ENCODE peak calls at places on chromosome 1, in nine cellular contexts. O is CD4-positive, alpha-beta T cell; K is colonic mucosa; V is pancreas; J is dorsolateral prefrontal cortex; T is OCI-LY7; D is GM23338; Z is A549; E is GM12878. H is an unnamed sample.

GRCh38 chr1:225885336-225885735 is 3.2 kb upstream of the TMEM63A start:
- DNase-seq in K (no peak), T (no peak), J (no peak), E (no peak), O (no peak), Z (no peak), D (no peak), V (no peak), H (no peak)

GRCh38 chr1:246149543-246149942 is 357.5 kb downstream of the SMYD3 start:
- DNase-seq in V (no peak), J (no peak), Z (no peak), O (no peak), K (no peak), D (no peak), E (no peak), T (no peak), H (no peak)

GRCh38 chr1:72438270-72438669 is 155.9 kb upstream of the NEGR1 start:
- DNase-seq in E (no peak), D (no peak), T (no peak), J (no peak), O (no peak), K (no peak), V (no peak), Z (no peak), H (no peak)

GRCh38 chr1:204255966-204256365 is 42.2 kb upstream of the GOLT1A start:
- DNase-seq in Z (no peak), K (no peak), D (peak; percentile 54), T (no peak), O (no peak), V (no peak), E (no peak), J (no peak), H (no peak)

GRCh38 chr1:163307479-163308171 is 14.1 kb upstream of the NUF2 start:
- DNase-seq in V (no peak), K (no peak), Z (no peak), J (no peak), D (no peak), T (no peak), O (no peak), E (no peak), H (no peak)

GRCh38 chr1:2529776-2530500 is at the start of gene HES5:
- DNase-seq in T (no peak), D (peak; percentile 82), E (no peak), V (no peak), Z (no peak), J (no peak), K (peak; percentile 66), O (no peak), H (peak; percentile 61)

GRCh38 chr1:18299441-18300338 is 181.0 kb upstream of the KLHDC7A start:
- DNase-seq in K (no peak), T (peak; percentile 65), V (no peak), O (no peak), J (no peak), Z (peak; percentile 47), E (no peak), D (peak; percentile 88), H (no peak)

GRCh38 chr1:86370627-86371026 is 25.5 kb downstream of the ODF2L start:
- DNase-seq in Z (no peak), O (no peak), V (no peak), T (no peak), E (no peak), D (no peak), J (no peak), K (no peak), H (no peak)

GRCh38 chr1:21586926-21587601 is 77.8 kb downstream of the ALPL start:
- DNase-seq in O (no peak), D (peak; percentile 56), V (peak; percentile 44), J (no peak), Z (peak; percentile 91), T (no peak), E (no peak), K (no peak), H (peak; percentile 20)

GRCh38 chr1:1943834-1944570 is 24.9 kb upstream of the TMEM52 start:
- DNase-seq in D (peak; percentile 81), V (no peak), J (peak; percentile 37), Z (peak; percentile 71), T (peak; percentile 46), O (peak; percentile 41), K (peak; percentile 48), E (no peak), H (no peak)

GRCh38 chr1:196608401-196609113 is at the start of gene KCNT2:
- DNase-seq in T (no peak), D (peak; percentile 99), E (no peak), K (peak; percentile 42), Z (peak; percentile 21), J (peak; percentile 22), O (no peak), V (peak; percentile 26), H (no peak)

GRCh38 chr1:203076031-203076511 is 9.7 kb downstream of the MYOG start:
- DNase-seq in D (peak; percentile 71), T (no peak), E (no peak), Z (no peak), V (no peak), K (no peak), O (no peak), J (no peak), H (no peak)

DNA sequence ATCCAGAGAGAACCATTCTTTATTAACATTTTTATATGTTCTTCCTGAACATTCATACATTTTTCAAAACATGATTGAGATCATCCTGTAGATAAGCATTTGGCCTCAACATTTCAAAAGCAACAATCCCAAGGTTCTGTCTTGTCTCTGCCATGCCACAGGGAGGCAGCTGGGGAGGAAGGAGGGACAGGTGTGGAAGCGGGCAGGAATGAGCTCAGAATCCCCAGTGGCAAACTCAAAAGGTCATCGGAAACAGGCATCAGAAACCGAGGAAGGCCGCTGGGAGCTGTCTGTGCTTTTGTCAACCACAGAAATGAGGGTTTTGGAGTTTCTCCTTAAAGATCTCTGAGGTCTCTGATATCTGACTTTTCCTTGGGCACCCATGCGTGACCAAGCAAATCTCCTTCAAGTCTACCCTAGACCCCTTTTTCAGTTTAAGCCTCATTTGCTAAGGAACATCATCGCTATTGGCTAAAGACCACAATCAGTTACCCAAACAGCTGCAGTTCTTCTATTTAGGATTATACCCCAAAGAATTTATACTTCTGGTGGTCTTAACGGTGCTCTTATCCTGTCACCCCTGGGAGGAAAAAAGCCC is 34.0 kb downstream of the RASSF5 start:
- DNase-seq in T (no peak), Z (no peak), D (no peak), J (no peak), V (no peak), O (no peak), E (no peak), K (no peak), H (no peak)
- H3K27ac ChIP-seq in T (no peak overlapping the region), Z (no peak overlapping the region), D (no peak overlapping the region), J (no peak overlapping the region), V (peak overlapping the region; percentile 73), O (no peak overlapping the region), E (no peak overlapping the region), K (no peak overlapping the region), H (no peak overlapping the region)

GRCh38 chr1:26540346-26540745 is 10.8 kb downstream of the RPS6KA1 start:
- DNase-seq in K (no peak), D (no peak), J (no peak), E (no peak), Z (no peak), T (peak; percentile 25), O (no peak), V (no peak), H (no peak)
- H3K27ac ChIP-seq in K (peak overlapping the region; percentile 49), D (no peak overlapping the region), J (peak overlapping the region; percentile 92), E (peak overlapping the region; percentile 61), Z (no peak overlapping the region), T (peak overlapping the region; percentile 97), O (peak overlapping the region; percentile 60), V (no peak overlapping the region), H (peak overlapping the region; percentile 13)

GRCh38 chr1:15155191-15155590 is 1.6 kb downstream of the TMEM51 start:
- DNase-seq in J (no peak), T (no peak), V (no peak), O (no peak), D (no peak), Z (no peak), K (no peak), E (no peak), H (no peak)

GRCh38 chr1:15152318-15153183 is 996 bp upstream of the TMEM51 start:
- DNase-seq in K (peak; percentile 92), J (peak; percentile 58), D (peak; percentile 92), E (no peak), Z (peak; percentile 87), T (no peak), V (peak; percentile 93), O (no peak), H (peak; percentile 46)

GRCh38 chr1:15154480-15155036 is 1.0 kb downstream of the TMEM51 start:
- DNase-seq in V (peak; percentile 74), K (peak; percentile 59), J (no peak), T (no peak), Z (no peak), O (no peak), D (peak; percentile 80), E (no peak), H (no peak)

GRCh38 chr1:15153184-15153841 is at the start of gene TMEM51:
- DNase-seq in E (no peak), Z (peak; percentile 46), O (no peak), D (peak; percentile 91), T (no peak), V (peak; percentile 89), K (peak; percentile 86), J (no peak), H (no peak)

DNA sequence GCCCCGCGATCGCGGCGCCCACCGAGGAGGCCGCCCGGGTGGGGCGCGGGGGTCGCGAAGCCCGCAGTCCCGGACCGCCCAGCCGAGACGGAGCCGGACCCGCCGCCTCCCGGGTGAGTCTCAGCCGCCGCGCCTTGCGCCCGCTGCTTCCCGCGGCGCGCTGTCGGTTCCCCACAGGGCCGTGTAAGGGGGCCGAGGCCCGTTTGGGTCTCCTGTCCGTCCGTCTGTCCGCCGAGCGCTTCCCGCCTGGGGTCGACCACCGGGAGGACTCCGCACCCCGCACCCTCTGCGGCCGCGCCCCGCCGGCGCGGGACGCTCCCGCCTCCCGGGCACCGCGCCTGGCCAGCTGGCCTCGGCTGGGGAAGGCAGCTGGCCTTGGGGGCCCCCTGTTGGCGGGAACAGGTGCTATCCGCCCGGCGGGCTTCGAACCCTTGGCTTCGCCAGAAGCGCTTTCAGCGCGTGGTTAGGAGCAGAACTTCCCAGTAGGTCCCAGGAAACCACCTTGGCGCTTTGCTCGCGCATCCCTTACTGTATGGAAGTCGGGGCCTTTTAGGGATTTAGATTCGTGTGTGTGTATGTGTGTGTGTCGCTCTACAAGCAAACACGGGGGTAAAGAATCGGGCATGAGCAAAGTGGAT is 414 bp downstream of the TMEM51 start:
- DNase-seq in J (peak; percentile 27), D (peak; percentile 81), E (no peak), V (peak; percentile 72), Z (peak; percentile 40), K (peak; percentile 78), O (no peak), T (no peak), H (no peak)
- H3K27ac ChIP-seq in J (peak overlapping the region; percentile 16), D (no peak overlapping the region), E (peak overlapping the region; percentile 34), V (peak overlapping the region; percentile 99), Z (peak overlapping the region; percentile 99), K (peak overlapping the region; percentile 94), O (no peak overlapping the region), T (no peak overlapping the region), H (no peak overlapping the region)

GRCh38 chr1:222546091-222546490 is 1.8 kb downstream of the HHIPL2 start:
- DNase-seq in E (no peak), Z (no peak), O (no peak), V (no peak), T (no peak), K (no peak), J (no peak), D (no peak), H (no peak)
- H3K27ac ChIP-seq in E (no peak overlapping the region), Z (peak overlapping the region; percentile 86), O (no peak overlapping the region), V (no peak overlapping the region), T (no peak overlapping the region), K (no peak overlapping the region), J (no peak overlapping the region), D (no peak overlapping the region), H (no peak overlapping the region)

GRCh38 chr1:19467199-19468187 is 17.8 kb downstream of the CAPZB start:
- DNase-seq in E (no peak), D (no peak), V (no peak), K (no peak), T (no peak), J (no peak), Z (no peak), O (no peak), H (no peak)
- H3K27ac ChIP-seq in E (no peak overlapping the region), D (no peak overlapping the region), V (no peak overlapping the region), K (peak overlapping the region; percentile 92), T (no peak overlapping the region), J (peak overlapping the region; percentile 59), Z (peak overlapping the region; percentile 77), O (peak overlapping the region; percentile 74), H (peak overlapping the region; percentile 54)

H was measured in caudate nucleus.